ENCODE peak calls at places on chromosomes 11 and 22, in six cellular contexts. I is central memory CD4-positive, alpha-beta T cell; Q is H7; V is activated naive CD8-positive, alpha-beta T cell treated with anti-CD3 and anti-CD28 coated beads for 36 hours; P is astrocyte of the cerebellum; U is lower leg skin. N is an unnamed sample.

GRCh38 chr22:41561335-41561734 is 525 bp downstream of the CSDC2 start:
- DNase-seq in U (no peak), V (no peak), P (no peak), I (no peak), Q (peak), N (no peak)

GRCh38 chr22:41237707-41238569 is 2.8 kb downstream of the CHADL start:
- DNase-seq in P (no peak), V (peak), U (no peak), I (peak), Q (peak), N (peak)

GRCh38 chr22:43926349-43926710 is 2.7 kb downstream of the PNPLA3 start:
- DNase-seq in P (no peak), Q (no peak), I (no peak), V (no peak), U (no peak), N (no peak)

GRCh38 chr11:125603207-125603606 is 10.6 kb downstream of the STT3A start:
- DNase-seq in V (no peak), P (no peak), I (no peak), U (no peak), Q (no peak), N (no peak)

GRCh38 chr11:11960687-11961086 is 47.7 kb downstream of the DKK3 start:
- DNase-seq in U (peak), Q (no peak), I (peak), V (no peak), P (no peak), N (no peak)

GRCh38 chr22:23243006-23243573 is 62.8 kb downstream of the BCR start:
- DNase-seq in I (peak), Q (peak), U (no peak), V (peak), P (no peak), N (no peak)

GRCh38 chr11:83543918-83544491 is 257.8 kb upstream of the CCDC90B start:
- DNase-seq in Q (no peak), I (no peak), U (no peak), P (no peak), V (peak), N (no peak)

GRCh38 chr11:133898031-133898769 is 52.9 kb upstream of the SPATA19 start:
- DNase-seq in Q (peak), U (peak), P (no peak), V (no peak), I (no peak), N (no peak)

GRCh38 chr11:67013511-67014045 is 9.4 kb upstream of the SYT12 start:
- DNase-seq in Q (no peak), U (no peak), P (no peak), I (no peak), V (no peak), N (no peak)

GRCh38 chr11:12232819-12233601 is 122.6 kb downstream of the MICAL2 start:
- DNase-seq in Q (no peak), V (no peak), I (no peak), P (peak), U (no peak), N (no peak)

GRCh38 chr22:17542452-17542851 is 20.8 kb upstream of the SLC25A18 start:
- DNase-seq in P (no peak), V (no peak), U (peak), Q (no peak), I (no peak), N (no peak)

GRCh38 chr11:116638463-116638862 is 134.3 kb downstream of the BUD13 start:
- DNase-seq in P (no peak), U (peak), V (no peak), Q (no peak), I (no peak), N (no peak)

GRCh38 chr22:39595622-39596182 is 25.1 kb downstream of the CACNA1I start:
- DNase-seq in V (no peak), Q (peak), U (no peak), I (no peak), P (no peak), N (no peak)

GRCh38 chr11:44104472-44105294 is 9.2 kb downstream of the EXT2 start:
- DNase-seq in Q (peak), I (no peak), U (no peak), V (no peak), P (no peak), N (no peak)

GRCh38 chr11:63574856-63575602 is 11.8 kb upstream of the PLAAT2 start:
- DNase-seq in I (no peak), U (no peak), V (no peak), P (no peak), Q (no peak), N (no peak)

GRCh38 chr22:38569181-38569971 is 607 bp downstream of the DMC1 start:
- DNase-seq in I (no peak), V (no peak), P (no peak), U (no peak), Q (peak), N (no peak)

GRCh38 chr11:122287401-122287800 is 171.4 kb upstream of the BLID start:
- DNase-seq in P (no peak), U (no peak), V (no peak), I (no peak), Q (peak), N (no peak)

GRCh38 chr22:30001459-30001858 is 78.8 kb upstream of the HORMAD2 start:
- DNase-seq in U (no peak), Q (no peak), V (no peak), P (no peak), I (no peak), N (no peak)

GRCh38 chr11:15569626-15570025 is 454.9 kb downstream of the INSC start:
- DNase-seq in I (no peak), P (peak), Q (no peak), U (peak), V (no peak), N (no peak)

GRCh38 chr11:9663699-9664275 is at the start of gene SWAP70:
- DNase-seq in U (peak), P (peak), V (peak), Q (peak), I (peak), N (peak)

GRCh38 chr11:14308114-14308896 is 50.7 kb downstream of the RRAS2 start:
- DNase-seq in P (peak), I (peak), V (no peak), Q (no peak), U (no peak), N (no peak)

GRCh38 chr11:115264278-115264677 is 239.9 kb downstream of the CADM1 start:
- DNase-seq in I (no peak), V (no peak), Q (no peak), U (no peak), P (no peak), N (peak)

GRCh38 chr11:47186937-47187681 is 875 bp upstream of the PACSIN3 start:
- DNase-seq in U (no peak), P (no peak), Q (peak), I (peak), V (peak), N (peak)

GRCh38 chr11:67548555-67549110 is 25.4 kb upstream of the CABP2 start:
- DNase-seq in I (no peak), Q (no peak), U (no peak), P (no peak), V (no peak), N (no peak)

GRCh38 chr22:49971232-49972162 is 10.9 kb downstream of the PIM3 start:
- DNase-seq in P (no peak), V (peak), U (peak), Q (peak), I (no peak), N (no peak)

GRCh38 chr22:24367841-24368240 is 59.6 kb upstream of the ADORA2A start:
- DNase-seq in U (no peak), V (no peak), I (no peak), P (no peak), Q (no peak), N (no peak)

GRCh38 chr11:6431861-6432260 is 8.9 kb downstream of the HPX start:
- DNase-seq in I (no peak), V (no peak), Q (no peak), P (peak), U (no peak), N (no peak)

GRCh38 chr22:28607710-28608109 is 71.9 kb downstream of the TTC28 start:
- DNase-seq in V (no peak), I (no peak), P (no peak), Q (no peak), U (no peak), N (no peak)